ENCODE peak calls at places on chromosomes 1 and 21, in nine cellular contexts. E is fibroblast of the aortic adventitia, T is nephron progenitor cell, N is progenitor cell of endocrine pancreas, M is transverse colon, Z is GM13976, R is neural progenitor cell, A is heart left ventricle, K is right lobe of liver. H is an unnamed sample.

GRCh38 chr1:18574754-18575153 is 55.9 kb upstream of the PAX7 start:
- DNase-seq in E (no peak), T (no peak), N (no peak), M (no peak), Z (no peak), R (no peak), A (no peak), K (no peak), H (no peak)

GRCh38 chr1:231338270-231339128 is at the start of gene SPRTN:
- DNase-seq in E (peak), T (peak), N (no peak), M (no peak), Z (peak), R (peak), A (no peak), K (no peak), H (no peak)

GRCh38 chr1:228734881-228735801 is at the start of gene RHOU:
- DNase-seq in E (peak), T (peak), N (peak), M (peak), Z (peak), R (peak), A (peak), K (peak), H (peak)

GRCh38 chr1:227766015-227766634 is 30.9 kb downstream of the SNAP47 start:
- DNase-seq in E (no peak), T (no peak), N (no peak), M (peak), Z (no peak), R (no peak), A (peak), K (no peak), H (no peak)

GRCh38 chr1:27672750-27673112 is 739 bp upstream of the IFI6 start:
- DNase-seq in E (peak), T (no peak), N (no peak), M (no peak), Z (no peak), R (no peak), A (no peak), K (no peak), H (peak)

GRCh38 chr1:234730542-234731370 is 120.8 kb upstream of the IRF2BP2 start:
- DNase-seq in E (no peak), T (no peak), N (no peak), M (no peak), Z (peak), R (no peak), A (no peak), K (no peak), H (no peak)

GRCh38 chr1:96918406-96918805 is 196.8 kb downstream of the PTBP2 start:
- DNase-seq in E (peak), T (no peak), N (no peak), M (no peak), Z (no peak), R (no peak), A (no peak), K (no peak), H (peak)

GRCh38 chr1:232385221-232385620 is 244.7 kb downstream of the SIPA1L2 start:
- DNase-seq in E (peak), T (no peak), N (no peak), M (no peak), Z (no peak), R (no peak), A (no peak), K (no peak), H (peak)

GRCh38 chr1:5967351-5968160 is 24.7 kb downstream of the NPHP4 start:
- DNase-seq in E (no peak), T (no peak), N (no peak), M (no peak), Z (no peak), R (no peak), A (peak), K (no peak), H (no peak)

GRCh38 chr1:92786298-92786901 is 1.5 kb upstream of the EVI5 start:
- DNase-seq in E (no peak), T (no peak), N (no peak), M (no peak), Z (no peak), R (no peak), A (no peak), K (no peak), H (no peak)

GRCh38 chr1:183685112-183685713 is 32.1 kb upstream of the APOBEC4 start:
- DNase-seq in E (peak), T (peak), N (no peak), M (no peak), Z (peak), R (peak), A (no peak), K (no peak), H (peak)

GRCh38 chr1:226506921-226507320 is 41.6 kb upstream of the STUM start:
- DNase-seq in E (no peak), T (no peak), N (no peak), M (no peak), Z (no peak), R (no peak), A (no peak), K (no peak), H (no peak)

GRCh38 chr21:46294647-46295176 is 8.6 kb downstream of the YBEY start:
- DNase-seq in E (peak), T (no peak), N (no peak), M (no peak), Z (peak), R (no peak), A (peak), K (no peak), H (peak)

GRCh38 chr1:21671915-21672314 is 2.8 kb upstream of the RAP1GAP start:
- DNase-seq in E (no peak), T (no peak), N (no peak), M (no peak), Z (no peak), R (no peak), A (no peak), K (no peak), H (no peak)

GRCh38 chr21:26127918-26128317 is 42.7 kb downstream of the APP start:
- DNase-seq in E (peak), T (no peak), N (no peak), M (no peak), Z (no peak), R (no peak), A (peak), K (peak), H (peak)

GRCh38 chr1:216533786-216534185 is 110.5 kb upstream of the USH2A start:
- DNase-seq in E (no peak), T (no peak), N (no peak), M (no peak), Z (no peak), R (no peak), A (no peak), K (no peak), H (no peak)

GRCh38 chr1:200916681-200917080 is 22.0 kb downstream of the INAVA start:
- DNase-seq in E (no peak), T (no peak), N (no peak), M (no peak), Z (no peak), R (no peak), A (no peak), K (no peak), H (no peak)

GRCh38 chr1:219660666-219661463 is 48.0 kb upstream of the ZC3H11B start:
- DNase-seq in E (peak), T (peak), N (peak), M (peak), Z (peak), R (peak), A (peak), K (peak), H (peak)

GRCh38 chr1:233843523-233844204 is 60.8 kb upstream of the SLC35F3 start:
- DNase-seq in E (no peak), T (no peak), N (no peak), M (no peak), Z (no peak), R (no peak), A (no peak), K (no peak), H (no peak)

GRCh38 chr1:201282931-201283829 is at the start of gene PKP1:
- DNase-seq in E (no peak), T (peak), N (peak), M (peak), Z (no peak), R (peak), A (no peak), K (no peak), H (no peak)

GRCh38 chr21:45550552-45551210 is 8.4 kb upstream of the SLC19A1 start:
- DNase-seq in E (no peak), T (no peak), N (no peak), M (peak), Z (peak), R (no peak), A (peak), K (no peak), H (no peak)

GRCh38 chr1:30878559-30878958 is 30.0 kb downstream of the SDC3 start:
- DNase-seq in E (no peak), T (no peak), N (no peak), M (no peak), Z (no peak), R (no peak), A (no peak), K (no peak), H (no peak)

GRCh38 chr1:236543065-236543669 is 19.4 kb downstream of the LGALS8 start:
- DNase-seq in E (no peak), T (peak), N (no peak), M (no peak), Z (no peak), R (peak), A (no peak), K (no peak), H (no peak)
- TF ChIP-seq CTCF in E (peak), T (peak), N (peak), M (no peak), Z (no peak), R (peak), A (no peak), K (no peak), H (no peak)

GRCh38 chr1:194469282-194469681 is 1282.9 kb upstream of the B3GALT2 start:
- DNase-seq in E (no peak), T (no peak), N (no peak), M (no peak), Z (no peak), R (no peak), A (no peak), K (no peak), H (no peak)

DNA sequence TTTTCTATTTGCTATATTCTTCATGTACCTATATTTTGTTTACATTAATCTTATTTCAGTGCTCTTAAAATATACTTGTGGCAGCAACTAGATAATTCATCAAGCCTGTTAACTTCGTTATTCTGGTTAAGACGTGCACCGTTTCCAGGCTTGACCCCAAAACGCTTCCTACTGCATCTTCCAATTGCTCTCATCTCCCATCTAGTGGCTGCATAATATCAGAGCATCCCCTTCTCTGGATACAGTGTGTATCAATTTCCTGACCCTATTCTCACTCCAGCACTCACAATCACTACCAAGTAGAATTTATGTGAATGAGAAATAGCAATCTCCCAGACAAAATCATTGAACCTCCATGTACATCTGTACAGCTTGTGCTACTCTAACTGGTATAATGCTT is 1280.3 kb upstream of the B3GALT2 start:
- DNase-seq in E (no peak), T (no peak), N (no peak), M (no peak), Z (no peak), R (peak), A (no peak), K (no peak), H (peak)
- TF ChIP-seq CTCF in E (no peak), T (no peak), N (peak), M (no peak), Z (no peak), R (peak), A (peak), K (no peak), H (peak)

GRCh38 chr1:41480204-41481108 is 4.0 kb downstream of the EDN2 start:
- DNase-seq in E (no peak), T (no peak), N (no peak), M (no peak), Z (no peak), R (no peak), A (peak), K (no peak), H (no peak)

GRCh38 chr1:41482001-41482765 is 2.3 kb downstream of the EDN2 start:
- DNase-seq in E (no peak), T (no peak), N (no peak), M (peak), Z (no peak), R (no peak), A (peak), K (no peak), H (peak)

GRCh38 chr1:41482906-41483895 is 1.3 kb downstream of the EDN2 start:
- DNase-seq in E (no peak), T (no peak), N (no peak), M (no peak), Z (no peak), R (no peak), A (peak), K (no peak), H (no peak)

GRCh38 chr1:41479808-41480160 is 4.7 kb downstream of the EDN2 start:
- DNase-seq in E (no peak), T (no peak), N (no peak), M (no peak), Z (no peak), R (no peak), A (no peak), K (no peak), H (no peak)

GRCh38 chr1:41481109-41481775 is 3.2 kb downstream of the EDN2 start:
- DNase-seq in E (no peak), T (no peak), N (no peak), M (no peak), Z (no peak), R (no peak), A (peak), K (no peak), H (no peak)
- TF ChIP-seq CTCF in E (no peak), T (no peak), N (no peak), M (no peak), Z (no peak), R (no peak), A (no peak), K (no peak), H (no peak)

DNA sequence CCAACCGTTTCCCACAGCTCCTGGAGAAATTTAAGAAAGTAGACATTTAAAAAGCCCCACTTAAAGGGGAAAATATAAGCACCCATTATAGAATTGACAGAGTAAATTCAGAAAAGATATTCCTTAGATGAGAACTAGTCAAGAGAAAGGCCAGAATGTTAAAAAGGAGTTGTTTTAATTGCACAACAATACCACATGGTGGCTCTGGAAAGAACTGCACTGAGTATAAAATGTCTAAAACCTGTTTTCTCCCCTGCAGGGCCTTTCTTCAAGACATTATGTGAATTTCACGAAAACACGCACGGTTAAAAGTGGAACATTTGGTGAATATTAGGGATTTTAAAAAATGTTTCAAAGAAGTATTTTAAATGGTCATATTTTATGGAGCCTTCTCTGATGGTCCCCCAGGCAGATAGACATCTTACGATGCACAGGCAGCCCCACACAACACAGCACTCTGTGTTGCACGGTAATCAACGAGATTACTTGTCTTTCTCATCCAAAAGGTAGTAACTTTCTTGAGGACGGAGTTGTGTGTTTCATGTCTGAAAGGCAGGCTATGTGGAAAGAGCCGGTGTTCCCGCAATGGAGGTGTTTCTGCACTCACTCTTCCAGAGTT is 101.9 kb downstream of the PRRX1 start:
- DNase-seq in E (peak), T (no peak), N (no peak), M (no peak), Z (no peak), R (peak), A (no peak), K (no peak), H (peak)
- TF ChIP-seq CTCF in E (peak), T (peak), N (peak), M (peak), Z (no peak), R (peak), A (peak), K (peak), H (peak)

DNA sequence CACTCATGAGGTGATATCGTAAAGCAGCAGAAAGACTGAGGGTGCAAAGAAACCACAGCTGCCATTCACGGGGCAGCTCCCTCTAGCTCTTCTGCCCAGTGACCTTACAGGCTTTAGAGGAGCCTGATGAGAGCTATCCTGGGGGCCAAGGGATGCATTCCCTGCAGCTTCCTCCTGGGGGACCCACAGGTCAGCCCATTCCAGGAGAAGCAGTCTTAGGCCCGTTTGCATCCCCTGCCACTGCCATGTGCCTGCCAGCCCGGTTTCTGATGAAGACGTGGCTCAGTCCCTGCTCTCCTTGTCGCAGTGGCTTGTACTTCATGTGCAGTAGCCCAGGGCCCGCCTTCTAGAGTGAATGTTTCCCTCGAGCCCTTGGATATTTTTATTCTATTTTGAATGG is 22.8 kb downstream of the ATP5PO start:
- DNase-seq in E (no peak), T (peak), N (no peak), M (no peak), Z (no peak), R (peak), A (no peak), K (no peak), H (no peak)
- TF ChIP-seq CTCF in E (no peak), T (peak), N (peak), M (no peak), Z (no peak), R (peak), A (no peak), K (no peak), H (no peak)

DNA sequence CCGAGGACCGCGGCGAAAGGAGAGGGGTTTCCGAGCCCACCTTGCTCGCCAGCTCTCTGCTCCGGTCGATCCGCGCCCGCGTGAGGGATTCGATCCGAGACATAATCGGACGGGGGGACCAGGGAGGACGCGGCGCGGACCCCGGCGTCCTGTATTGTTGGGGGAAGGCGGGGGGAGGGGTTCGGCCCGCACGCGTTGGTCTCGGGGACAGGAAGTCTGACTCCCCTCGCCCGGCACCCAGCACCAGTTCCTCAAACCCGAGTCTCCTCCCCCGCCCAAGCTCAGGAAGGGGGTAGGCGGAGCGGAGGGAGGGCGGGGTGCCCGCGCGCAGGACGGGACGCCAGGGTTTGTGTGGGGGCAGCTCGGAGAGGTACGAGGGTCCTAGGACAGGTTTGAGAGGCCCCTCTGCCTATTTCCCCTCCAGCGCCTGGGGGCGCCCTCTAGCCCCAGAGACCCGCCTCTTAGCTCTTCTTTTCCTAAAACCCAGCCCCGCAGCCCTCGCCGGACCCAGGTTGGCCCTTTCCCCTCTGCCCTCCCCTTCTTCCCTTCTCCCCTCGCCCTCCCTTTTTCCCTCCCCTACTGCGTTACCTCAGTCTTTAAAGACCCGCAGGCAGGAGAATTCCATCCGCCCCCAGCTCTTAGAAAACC is at the start of gene ARHGEF2:
- DNase-seq in E (peak), T (peak), N (peak), M (peak), Z (peak), R (peak), A (peak), K (peak), H (peak)
- TF ChIP-seq CTCF in E (peak), T (peak), N (peak), M (no peak), Z (no peak), R (peak), A (peak), K (peak), H (peak)

GRCh38 chr1:48552420-48552819 is 80.4 kb upstream of the SPATA6 start:
- DNase-seq in E (no peak), T (no peak), N (no peak), M (no peak), Z (no peak), R (peak), A (no peak), K (no peak), H (peak)
- TF ChIP-seq CTCF in E (no peak), T (no peak), N (peak), M (no peak), Z (peak), R (peak), A (peak), K (peak), H (peak)

DNA sequence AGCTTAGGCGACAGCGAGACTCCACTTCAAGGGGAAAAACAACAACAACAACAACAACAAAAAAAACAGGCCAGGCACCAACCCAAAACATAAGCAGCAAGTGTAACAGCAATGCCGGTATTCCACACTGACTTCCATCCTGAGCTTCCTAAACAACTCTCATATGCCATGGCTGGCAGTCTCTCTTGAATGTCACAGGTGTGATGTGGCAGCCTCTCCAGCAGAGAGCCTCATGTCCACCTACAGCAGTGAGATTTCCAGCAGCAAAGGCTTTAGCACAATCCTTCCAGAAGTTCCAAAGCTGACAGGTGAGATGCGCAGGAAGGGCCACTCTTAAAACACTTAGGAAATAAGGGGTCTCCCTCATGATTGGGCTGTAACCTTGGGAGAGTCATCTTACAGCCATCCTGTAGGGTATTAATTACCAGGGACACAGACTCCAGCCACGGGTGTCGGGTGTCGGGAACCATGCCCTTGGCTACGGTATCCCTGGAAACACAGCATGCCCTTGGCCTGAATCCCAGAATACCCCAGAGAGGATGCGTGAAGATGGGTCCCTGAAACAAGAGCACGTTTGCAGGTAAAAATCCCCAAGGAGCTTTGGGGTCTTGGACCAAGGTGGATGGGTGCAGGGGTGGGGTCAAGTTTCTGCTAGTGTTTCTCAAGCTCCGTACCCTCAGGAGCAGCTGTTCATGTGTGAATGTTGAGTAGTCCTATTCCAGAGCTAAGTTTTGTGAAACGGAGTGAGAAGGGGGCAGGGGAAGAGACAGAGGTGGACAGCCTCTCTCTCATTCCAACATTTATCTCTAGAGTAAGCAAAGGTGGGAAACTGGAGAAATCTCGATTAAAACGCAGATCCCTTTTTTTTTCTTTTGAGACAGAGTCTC is 31.4 kb downstream of the CLSTN1 start:
- DNase-seq in E (no peak), T (peak), N (no peak), M (no peak), Z (no peak), R (no peak), A (no peak), K (no peak), H (no peak)
- TF ChIP-seq CTCF in E (no peak), T (no peak), N (peak), M (no peak), Z (no peak), R (no peak), A (no peak), K (no peak), H (no peak)

H was measured in fibroblast of pulmonary artery.